ENCODE peak calls at places on chromosomes 5 and 9, in nine cellular contexts. E is AG09309; L is naive thymus-derived CD4-positive, alpha-beta T cell; D is SK-N-MC; S is upper lobe of right lung; F is endodermal cell; H is neural progenitor cell; R is HAP-1; M is AG04449. V is an unnamed sample.

GRCh38 chr5:57482671-57483106 is at the start of gene ACTBL2:
- DNase-seq in F (no peak), H (no peak), D (no peak), M (peak; percentile 66), R (no peak), S (no peak), E (no peak), L (no peak), V (peak; percentile 64)

GRCh38 chr5:170913573-170913972 is 51.8 kb downstream of the RANBP17 start:
- DNase-seq in E (no peak), R (no peak), F (no peak), S (no peak), L (no peak), M (no peak), D (no peak), H (no peak), V (no peak)

GRCh38 chr5:141822134-141822533 is 56.1 kb downstream of the PCDH1 start:
- DNase-seq in L (no peak), E (no peak), D (no peak), F (no peak), R (no peak), H (no peak), S (no peak), M (no peak), V (no peak)

GRCh38 chr5:179232091-179232490 is 113.2 kb downstream of the ADAMTS2 start:
- DNase-seq in L (no peak), M (no peak), H (no peak), S (peak; percentile 40), R (no peak), D (no peak), F (peak; percentile 26), E (no peak), V (no peak)

GRCh38 chr9:34372598-34373011 is 4.1 kb downstream of the MYORG start:
- DNase-seq in E (no peak), M (no peak), H (no peak), S (no peak), F (peak; percentile 71), D (no peak), L (no peak), R (no peak), V (no peak)

GRCh38 chr9:36594228-36594627 is 21.5 kb downstream of the MELK start:
- DNase-seq in E (no peak), L (no peak), F (no peak), H (no peak), R (no peak), S (no peak), M (no peak), D (no peak), V (no peak)

GRCh38 chr5:134242146-134242545 is 16.3 kb upstream of the PPP2CA start:
- DNase-seq in F (no peak), D (no peak), L (no peak), H (no peak), E (peak; percentile 81), R (no peak), S (no peak), M (no peak), V (peak; percentile 58)

GRCh38 chr5:17127743-17128231 is 89.6 kb upstream of the BASP1 start:
- DNase-seq in H (no peak), E (peak; percentile 52), M (peak; percentile 78), S (no peak), R (no peak), L (no peak), F (no peak), D (no peak), V (peak; percentile 82)

GRCh38 chr5:179485845-179486575 is 64.3 kb upstream of the RUFY1 start:
- DNase-seq in E (no peak), F (no peak), R (no peak), S (no peak), D (no peak), M (no peak), H (no peak), L (no peak), V (no peak)

GRCh38 chr9:126363847-126364671 is 37.4 kb downstream of the MVB12B start:
- DNase-seq in S (no peak), M (peak; percentile 17), R (no peak), L (no peak), E (no peak), F (no peak), H (no peak), D (no peak), V (no peak)

GRCh38 chr9:98016137-98016680 is 33.1 kb downstream of the ANP32B start:
- DNase-seq in E (no peak), H (no peak), F (no peak), M (no peak), R (no peak), D (no peak), S (no peak), L (no peak), V (no peak)

GRCh38 chr5:134563962-134564361 is 38.5 kb downstream of the JADE2 start:
- DNase-seq in D (no peak), F (no peak), S (no peak), H (no peak), L (no peak), R (no peak), E (no peak), M (no peak), V (no peak)

GRCh38 chr5:132714456-132715307 is 22.7 kb downstream of the KIF3A start:
- DNase-seq in D (no peak), R (peak; percentile 19), M (no peak), L (peak; percentile 8), S (no peak), H (no peak), E (no peak), F (no peak), V (no peak)

GRCh38 chr5:88502179-88503064 is 233.8 kb upstream of the TMEM161B start:
- DNase-seq in M (no peak), L (peak; percentile 33), S (no peak), H (no peak), F (no peak), E (no peak), D (no peak), R (peak; percentile 7), V (no peak)

GRCh38 chr5:88507261-88507660 is 238.6 kb upstream of the TMEM161B start:
- DNase-seq in H (no peak), M (no peak), R (no peak), E (no peak), L (no peak), D (no peak), S (no peak), F (no peak), V (no peak)

DNA sequence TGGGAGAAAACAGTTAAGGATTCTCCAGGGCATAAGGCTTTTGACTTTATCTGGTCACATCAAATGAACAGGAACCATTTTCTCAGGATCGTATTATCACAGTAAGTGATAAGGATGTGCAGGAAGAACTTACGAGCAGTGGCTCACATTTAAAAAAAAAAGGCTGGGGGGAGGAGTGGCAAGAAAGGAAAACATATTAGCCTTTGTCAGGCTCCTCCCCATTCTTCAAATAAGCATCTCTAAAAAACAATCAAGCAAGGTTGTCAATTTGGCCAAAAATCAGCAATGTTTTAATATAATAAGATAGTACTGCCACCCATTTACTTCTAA is 234.4 kb upstream of the TMEM161B start:
- DNase-seq in L (peak; percentile 6), H (no peak), E (no peak), S (no peak), M (no peak), F (no peak), D (no peak), R (no peak), V (no peak)
- H3K4me3 ChIP-seq in L (peak overlapping the region; percentile 74), H (no peak overlapping the region), E (no peak overlapping the region), S (peak overlapping the region; percentile 46), M (no peak overlapping the region), F (no peak overlapping the region), D (no peak overlapping the region), R (no peak overlapping the region), V (peak overlapping the region; percentile 38)

GRCh38 chr5:154477382-154478223 is 424 bp downstream of the HAND1 start:
- DNase-seq in D (no peak), S (no peak), E (no peak), L (no peak), M (no peak), F (peak; percentile 86), R (no peak), H (peak; percentile 77), V (no peak)
- H3K4me3 ChIP-seq in D (peak overlapping the region; percentile 69), S (peak overlapping the region; percentile 21), E (peak overlapping the region; percentile 26), L (no peak overlapping the region), M (peak overlapping the region; percentile 40), F (peak overlapping the region; percentile 76), R (peak overlapping the region; percentile 23), H (peak overlapping the region; percentile 44), V (no peak overlapping the region)

DNA sequence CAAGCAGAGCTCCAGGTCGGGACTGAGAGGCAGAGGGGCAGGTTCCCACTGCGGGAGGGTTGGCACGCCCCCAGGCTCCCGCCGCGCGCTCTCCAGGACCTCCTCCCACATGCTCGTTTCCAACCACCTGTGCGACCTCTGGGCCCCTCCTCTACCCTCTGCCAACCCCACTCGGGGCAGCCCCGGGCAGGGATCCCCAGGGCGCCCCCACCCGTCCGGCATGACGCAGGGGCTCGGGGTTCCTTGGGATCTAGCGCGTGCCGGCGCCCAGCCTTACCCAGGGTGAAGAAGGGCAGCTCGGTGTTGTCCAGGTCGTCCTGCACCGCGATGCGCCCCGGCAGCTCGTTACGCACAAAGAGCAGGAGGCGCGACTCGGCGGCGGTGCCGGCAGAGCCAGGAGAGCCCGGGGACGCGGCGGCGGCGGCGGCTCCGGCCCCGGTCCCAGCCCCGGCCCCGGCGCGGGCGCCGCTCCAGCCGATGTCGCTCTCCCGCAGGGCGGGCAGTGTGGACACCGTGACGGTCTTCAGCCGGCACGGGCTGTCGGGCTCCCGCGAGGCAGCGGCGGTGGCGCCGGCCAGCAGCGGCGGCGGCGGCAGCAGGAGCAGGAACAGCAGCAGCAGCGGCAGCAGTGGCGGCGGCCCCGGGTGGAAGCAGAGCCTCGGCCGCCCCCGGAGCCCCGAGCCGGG is 494 bp downstream of the ASTN2 start:
- DNase-seq in L (no peak), F (peak; percentile 84), S (peak; percentile 64), R (no peak), D (no peak), E (no peak), H (peak; percentile 76), M (no peak), V (no peak)
- H3K4me3 ChIP-seq in L (no peak overlapping the region), F (peak overlapping the region; percentile 81), S (no peak overlapping the region), R (peak overlapping the region; percentile 28), D (no peak overlapping the region), E (peak overlapping the region; percentile 15), H (peak overlapping the region; percentile 65), M (peak overlapping the region; percentile 42), V (peak overlapping the region; percentile 32)

GRCh38 chr5:27474054-27474323 is 435.6 kb upstream of the CDH9 start:
- DNase-seq in F (no peak), D (no peak), E (no peak), L (no peak), H (no peak), S (no peak), M (no peak), R (peak; percentile 51), V (no peak)

GRCh38 chr5:27473300-27474053 is 435.1 kb upstream of the CDH9 start:
- DNase-seq in L (no peak), H (peak; percentile 50), S (no peak), M (no peak), F (no peak), E (no peak), R (peak; percentile 55), D (no peak), V (no peak)

GRCh38 chr5:27474395-27474794 is 436.0 kb upstream of the CDH9 start:
- DNase-seq in F (no peak), R (no peak), D (no peak), L (no peak), E (no peak), M (no peak), H (no peak), S (no peak), V (no peak)

GRCh38 chr5:27472875-27473274 is 434.5 kb upstream of the CDH9 start:
- DNase-seq in F (no peak), E (no peak), L (no peak), D (no peak), M (no peak), S (no peak), R (peak; percentile 53), H (peak; percentile 5), V (no peak)

GRCh38 chr5:27472000-27472763 is 433.8 kb upstream of the CDH9 start:
- DNase-seq in D (no peak), L (no peak), E (peak; percentile 4), R (peak; percentile 96), M (no peak), H (peak; percentile 91), F (peak; percentile 96), S (no peak), V (peak; percentile 9)
- H3K4me3 ChIP-seq in D (no peak overlapping the region), L (no peak overlapping the region), E (peak overlapping the region; percentile 17), R (peak overlapping the region; percentile 52), M (no peak overlapping the region), H (peak overlapping the region; percentile 65), F (peak overlapping the region; percentile 85), S (no peak overlapping the region), V (peak overlapping the region; percentile 25)

V was measured in BJ.